ENCODE peak calls at places on chromosome 16, in five cellular contexts. Q is uterus; F is endothelial cell; E is activated CD4-positive, alpha-beta T cell treated with anti-CD3 and anti-CD28 coated beads, Interleukin-2, amount 10 ng/mL, durations not matched to agents 7 days and 5 days; T is GM23248. G is an unnamed sample.

GRCh38 chr16:15502041-15502725 is 67.8 kb downstream of the BMERB1 start:
- DNase-seq in E (no peak), F (no peak), T (peak; percentile 95), Q (no peak), G (peak; percentile 93)

GRCh38 chr16:79599256-79599836 is 1.2 kb downstream of the MAF start:
- DNase-seq in T (peak; percentile 20), F (peak; percentile 39), E (peak; percentile 12), Q (peak; percentile 41), G (no peak)

GRCh38 chr16:28990375-28991040 is 5.7 kb downstream of the LAT start:
- DNase-seq in F (no peak), T (peak; percentile 45), Q (no peak), E (peak; percentile 51), G (no peak)

GRCh38 chr16:2450535-2450934 is 9.4 kb upstream of the TEDC2 start:
- DNase-seq in Q (no peak), T (no peak), E (no peak), F (no peak), G (no peak)

GRCh38 chr16:10547708-10548107 is 32.7 kb downstream of the EMP2 start:
- DNase-seq in F (no peak), E (no peak), Q (no peak), T (no peak), G (no peak)

GRCh38 chr16:84308120-84308519 is 13.4 kb downstream of the WFDC1 start:
- DNase-seq in Q (peak; percentile 31), E (no peak), T (peak; percentile 72), F (peak; percentile 75), G (peak; percentile 39)

GRCh38 chr16:12089492-12090161 is 113.1 kb downstream of the SNX29 start:
- DNase-seq in E (peak; percentile 55), F (peak; percentile 27), Q (peak; percentile 34), T (peak; percentile 89), G (peak; percentile 14)

GRCh38 chr16:57675752-57676623 is 7.9 kb downstream of the ADGRG3 start:
- DNase-seq in Q (no peak), E (no peak), T (peak; percentile 19), F (no peak), G (no peak)

GRCh38 chr16:67967956-67968439 is 439 bp downstream of the SLC12A4 start:
- DNase-seq in Q (peak; percentile 65), T (peak; percentile 79), E (peak; percentile 30), F (no peak), G (peak; percentile 42)

GRCh38 chr16:52318259-52319008 is 228.5 kb downstream of the TOX3 start:
- DNase-seq in E (no peak), T (no peak), Q (no peak), F (no peak), G (no peak)

GRCh38 chr16:31695667-31696066 is 168.0 kb downstream of the AHSP start:
- DNase-seq in F (no peak), Q (no peak), T (no peak), E (peak; percentile 85), G (peak; percentile 10)

GRCh38 chr16:71738820-71739219 is 14.3 kb upstream of the PHLPP2 start:
- DNase-seq in T (no peak), E (no peak), F (no peak), Q (no peak), G (no peak)

GRCh38 chr16:78523212-78523995 is 423.9 kb downstream of the WWOX start:
- DNase-seq in E (no peak), F (no peak), T (no peak), Q (no peak), G (no peak)

GRCh38 chr16:8655184-8655717 is 19.2 kb upstream of the ABAT start:
- DNase-seq in E (peak; percentile 54), T (peak; percentile 48), F (peak; percentile 49), Q (no peak), G (peak; percentile 61)

GRCh38 chr16:23700509-23700908 is 12.5 kb downstream of the ERN2 start:
- DNase-seq in Q (no peak), F (no peak), T (peak; percentile 14), E (no peak), G (no peak)

GRCh38 chr16:27226476-27226875 is 23.1 kb downstream of the KDM8 start:
- DNase-seq in E (no peak), Q (no peak), T (no peak), F (no peak), G (no peak)

GRCh38 chr16:85090873-85091521 is 21.3 kb downstream of the CIBAR2 start:
- DNase-seq in T (no peak), Q (no peak), F (no peak), E (no peak), G (no peak)

GRCh38 chr16:27326738-27327585 is 13.2 kb downstream of the IL4R start:
- DNase-seq in Q (peak; percentile 87), E (peak; percentile 50), T (peak; percentile 99), F (peak; percentile 50), G (peak; percentile 98)

GRCh38 chr16:20952144-20952797 is 51.7 kb downstream of the LYRM1 start:
- DNase-seq in F (no peak), Q (no peak), E (no peak), T (no peak), G (no peak)

G was measured in A673.